ENCODE peak calls at places on chromosomes 12 and 14, in five cellular contexts. Q is tibial artery; H is CD8-positive, alpha-beta T cell; C is psoas muscle; W is right cardiac atrium. I is an unnamed sample.

GRCh38 chr12:6141048-6141447 is 16.6 kb upstream of the VWF start:
- DNase-seq in W (peak; percentile 60), C (no peak), H (peak; percentile 65), Q (no peak), I (peak; percentile 70)

GRCh38 chr12:6329693-6330045 is 12.2 kb downstream of the TNFRSF1A start:
- DNase-seq in C (no peak), H (no peak), W (no peak), Q (no peak), I (no peak)

GRCh38 chr14:68363841-68364711 is 428.8 kb downstream of the ZFP36L1 start:
- DNase-seq in C (peak; percentile 42), H (no peak), Q (peak; percentile 80), W (peak; percentile 74), I (peak; percentile 87)

GRCh38 chr14:99551034-99551922 is 52.7 kb downstream of the CCDC85C start:
- DNase-seq in Q (no peak), C (no peak), H (no peak), W (no peak), I (no peak)

GRCh38 chr14:96582995-96583394 is 80.8 kb downstream of the PAPOLA start:
- DNase-seq in C (no peak), Q (no peak), W (no peak), H (peak; percentile 42), I (no peak)

GRCh38 chr14:95833429-95833828 is 43.2 kb upstream of the TUNAR start:
- DNase-seq in H (no peak), Q (no peak), C (no peak), W (no peak), I (no peak)

GRCh38 chr12:56682323-56682722 is 5.8 kb downstream of the PTGES3 start:
- DNase-seq in Q (peak; percentile 16), W (no peak), H (no peak), C (no peak), I (peak; percentile 23)

GRCh38 chr12:117968826-117969659 is at the start of gene KSR2:
- DNase-seq in W (no peak), Q (no peak), H (peak; percentile 49), C (peak; percentile 12), I (peak; percentile 77)

GRCh38 chr14:100134591-100134990 is 24.9 kb downstream of the DEGS2 start:
- DNase-seq in Q (no peak), C (no peak), W (no peak), H (no peak), I (no peak)

GRCh38 chr12:117067638-117068037 is 31.6 kb downstream of the TESC start:
- DNase-seq in C (no peak), H (no peak), Q (no peak), W (no peak), I (no peak)

GRCh38 chr12:124592050-124592449 is 24.6 kb upstream of the NCOR2 start:
- DNase-seq in H (no peak), W (peak; percentile 45), C (no peak), Q (no peak), I (no peak)

GRCh38 chr14:101062065-101062450 is 158.5 kb upstream of the RTL1 start:
- DNase-seq in C (peak; percentile 3), H (no peak), W (no peak), Q (peak; percentile 55), I (peak; percentile 13)

GRCh38 chr12:132316497-132317232 is 12.7 kb downstream of the GALNT9 start:
- DNase-seq in Q (no peak), C (peak; percentile 4), H (no peak), W (no peak), I (no peak)

GRCh38 chr14:100199240-100199860 is 39.6 kb upstream of the YY1 start:
- DNase-seq in Q (no peak), W (no peak), H (no peak), C (no peak), I (no peak)

GRCh38 chr14:99321955-99322730 is 50.1 kb upstream of the BCL11B start:
- DNase-seq in C (no peak), H (no peak), W (no peak), Q (no peak), I (no peak)

GRCh38 chr14:26719514-26719913 is 121.7 kb upstream of the NOVA1 start:
- DNase-seq in Q (no peak), W (no peak), C (no peak), H (no peak), I (no peak)

GRCh38 chr14:38211258-38211735 is 3.6 kb downstream of the SSTR1 start:
- DNase-seq in C (no peak), W (peak; percentile 58), Q (no peak), H (no peak), I (peak; percentile 71)

GRCh38 chr12:109735825-109736551 is 22.4 kb downstream of the FAM222A start:
- DNase-seq in W (peak; percentile 62), C (peak; percentile 1), Q (peak; percentile 34), H (no peak), I (peak; percentile 16)

GRCh38 chr14:64495252-64495651 is 8.4 kb downstream of the ZBTB25 start:
- DNase-seq in H (no peak), W (no peak), Q (no peak), C (no peak), I (no peak)

GRCh38 chr12:124581299-124581698 is 13.9 kb upstream of the NCOR2 start:
- DNase-seq in Q (no peak), W (no peak), H (no peak), C (no peak), I (no peak)

GRCh38 chr12:6563448-6564050 is 4.5 kb downstream of the NOP2 start:
- DNase-seq in Q (no peak), W (peak; percentile 81), C (peak; percentile 58), H (peak; percentile 82), I (no peak)

GRCh38 chr14:47675489-47676300 is at the start of gene MDGA2:
- DNase-seq in C (no peak), W (no peak), Q (no peak), H (no peak), I (peak; percentile 78)

GRCh38 chr14:27427796-27428195 is 830.0 kb upstream of the NOVA1 start:
- DNase-seq in C (no peak), W (no peak), H (no peak), Q (no peak), I (no peak)

GRCh38 chr12:2988494-2988893 is 29.3 kb downstream of the TEAD4 start:
- DNase-seq in C (no peak), H (no peak), W (no peak), Q (no peak), I (no peak)

GRCh38 chr12:118164798-118165486 is 29.0 kb downstream of the PEBP1 start:
- DNase-seq in Q (no peak), C (no peak), H (no peak), W (no peak), I (no peak)

GRCh38 chr12:19999793-20000138 is 368.6 kb upstream of the PDE3A start:
- DNase-seq in W (no peak), H (no peak), Q (no peak), C (no peak), I (no peak)

GRCh38 chr12:96108321-96108720 is 72.9 kb upstream of the LTA4H start:
- DNase-seq in C (peak; percentile 38), Q (no peak), W (peak; percentile 78), H (peak; percentile 56), I (no peak)

GRCh38 chr12:116048886-116049285 is 228.6 kb downstream of the MED13L start:
- DNase-seq in W (no peak), C (no peak), Q (no peak), H (no peak), I (no peak)

GRCh38 chr12:131726-132465 is 65.3 kb downstream of the IQSEC3 start:
- DNase-seq in W (no peak), Q (no peak), C (no peak), H (no peak), I (peak; percentile 39)

GRCh38 chr12:62006076-62006732 is 254.0 kb upstream of the USP15 start:
- DNase-seq in C (no peak), W (no peak), Q (no peak), H (no peak), I (no peak)

GRCh38 chr12:116418551-116418950 is 140.6 kb upstream of the MAP1LC3B2 start:
- DNase-seq in C (no peak), W (no peak), H (no peak), Q (no peak), I (no peak)

GRCh38 chr12:27161458-27162228 is 79.3 kb upstream of the C12orf71 start:
- DNase-seq in W (no peak), Q (no peak), H (no peak), C (no peak), I (no peak)
- H3K4me3 ChIP-seq in W (no peak overlapping the region), Q (no peak overlapping the region), H (no peak overlapping the region), C (no peak overlapping the region), I (no peak overlapping the region)

DNA sequence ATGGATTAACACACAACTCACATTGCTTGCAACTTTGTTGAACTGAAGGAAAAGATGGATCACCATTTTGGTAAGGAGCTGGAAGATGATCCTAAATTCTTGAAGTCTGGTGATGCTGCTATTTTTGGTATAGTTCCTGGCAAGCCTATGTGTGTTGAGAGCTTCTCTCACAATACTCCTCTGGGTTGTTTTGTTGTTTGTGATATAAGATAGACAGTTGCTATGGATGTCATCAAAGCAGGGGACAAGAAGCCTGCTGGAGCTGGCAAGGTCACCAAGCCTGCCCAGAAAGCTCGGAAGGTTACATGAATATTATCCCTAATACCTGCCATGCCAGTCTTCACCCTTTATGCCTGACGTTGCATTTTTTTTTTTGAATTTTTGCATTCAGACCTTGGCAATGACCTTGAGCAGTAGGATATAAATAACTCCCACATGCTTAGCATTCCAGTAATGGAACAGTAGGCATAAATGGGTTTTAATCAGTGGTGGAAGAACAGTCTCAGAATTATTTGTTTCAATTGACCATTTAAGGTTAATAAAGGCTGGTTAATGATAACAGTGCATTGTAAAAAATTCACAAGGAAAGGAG is 129.0 kb upstream of the SEL1L start:
- DNase-seq in W (no peak), C (no peak), Q (no peak), H (no peak), I (no peak)
- H3K27ac ChIP-seq in W (no peak overlapping the region), C (no peak overlapping the region), Q (no peak overlapping the region), H (no peak overlapping the region), I (no peak overlapping the region)

GRCh38 chr12:32270818-32271710 is 128.3 kb upstream of the FGD4 start:
- DNase-seq in W (no peak), C (no peak), H (no peak), Q (no peak), I (no peak)

GRCh38 chr12:32272465-32272864 is 126.9 kb upstream of the FGD4 start:
- DNase-seq in Q (no peak), C (no peak), H (no peak), W (no peak), I (no peak)

GRCh38 chr12:32274665-32275064 is 124.7 kb upstream of the FGD4 start:
- DNase-seq in H (no peak), W (no peak), Q (no peak), C (no peak), I (no peak)

GRCh38 chr12:32273063-32273521 is 126.3 kb upstream of the FGD4 start:
- DNase-seq in H (no peak), C (no peak), W (no peak), Q (no peak), I (no peak)

GRCh38 chr12:32273712-32274111 is 125.6 kb upstream of the FGD4 start:
- DNase-seq in C (no peak), W (no peak), H (peak; percentile 76), Q (no peak), I (no peak)
- H3K4me3 ChIP-seq in C (no peak overlapping the region), W (no peak overlapping the region), H (no peak overlapping the region), Q (no peak overlapping the region), I (no peak overlapping the region)

GRCh38 chr14:31164115-31164514 is 43.5 kb downstream of the HECTD1 start:
- DNase-seq in W (no peak), Q (no peak), C (no peak), H (no peak), I (no peak)
- H3K27ac ChIP-seq in W (no peak overlapping the region), Q (peak overlapping the region; percentile 80), C (no peak overlapping the region), H (no peak overlapping the region), I (peak overlapping the region; percentile 75)

I was measured in left lung.